ENCODE peak calls at places on chromosomes 1 and 21, in four cellular contexts. Y, S, Z and B are unnamed samples.

GRCh38 chr1:233904979-233905415 is 521 bp downstream of the SLC35F3 start:
- DNase-seq in Z (peak), Y (no peak), S (no peak), B (no peak)

GRCh38 chr21:25170681-25171080 is 436.6 kb downstream of the MRPL39 start:
- DNase-seq in S (no peak), Y (no peak), Z (no peak), B (no peak)

GRCh38 chr1:34192621-34193020 is 15.9 kb downstream of the C1orf94 start:
- DNase-seq in Y (no peak), Z (no peak), S (no peak), B (no peak)

GRCh38 chr21:43609501-43610340 is 49.6 kb downstream of the HSF2BP start:
- DNase-seq in Y (peak), S (no peak), Z (no peak), B (no peak)

GRCh38 chr1:220335668-220336067 is 63.4 kb upstream of the RAB3GAP2 start:
- DNase-seq in Z (peak), Y (no peak), S (no peak), B (no peak)

GRCh38 chr1:29655945-29656866 is 419.9 kb downstream of the PTPRU start:
- DNase-seq in Y (peak), Z (peak), S (peak), B (no peak)

GRCh38 chr1:94858276-94858675 is 38.1 kb downstream of the SLC44A3 start:
- DNase-seq in S (no peak), Y (peak), Z (no peak), B (no peak)

GRCh38 chr1:165531021-165531420 is 12.8 kb upstream of the LRRC52 start:
- DNase-seq in S (no peak), Z (no peak), Y (no peak), B (no peak)

GRCh38 chr1:156676820-156677615 is at the start of gene NES:
- DNase-seq in Z (no peak), S (no peak), Y (peak), B (no peak)

GRCh38 chr1:53729536-53730485 is 9.2 kb downstream of the GLIS1 start:
- DNase-seq in Y (no peak), S (no peak), Z (no peak), B (no peak)

GRCh38 chr1:96845464-96845863 is 123.9 kb downstream of the PTBP2 start:
- DNase-seq in Z (no peak), S (peak), Y (no peak), B (peak)

GRCh38 chr1:23854568-23854967 is 13.5 kb downstream of the FUCA1 start:
- DNase-seq in S (no peak), Y (no peak), Z (no peak), B (no peak)

GRCh38 chr1:224879404-224879803 is 50.1 kb upstream of the DNAH14 start:
- DNase-seq in Z (no peak), Y (peak), S (no peak), B (no peak)

GRCh38 chr1:8371372-8371991 is 53.6 kb downstream of the SLC45A1 start:
- DNase-seq in Z (peak), S (no peak), Y (no peak), B (no peak)

GRCh38 chr1:2042830-2043773 is 7.1 kb upstream of the PRKCZ start:
- DNase-seq in S (no peak), Z (no peak), Y (no peak), B (no peak)

DNA sequence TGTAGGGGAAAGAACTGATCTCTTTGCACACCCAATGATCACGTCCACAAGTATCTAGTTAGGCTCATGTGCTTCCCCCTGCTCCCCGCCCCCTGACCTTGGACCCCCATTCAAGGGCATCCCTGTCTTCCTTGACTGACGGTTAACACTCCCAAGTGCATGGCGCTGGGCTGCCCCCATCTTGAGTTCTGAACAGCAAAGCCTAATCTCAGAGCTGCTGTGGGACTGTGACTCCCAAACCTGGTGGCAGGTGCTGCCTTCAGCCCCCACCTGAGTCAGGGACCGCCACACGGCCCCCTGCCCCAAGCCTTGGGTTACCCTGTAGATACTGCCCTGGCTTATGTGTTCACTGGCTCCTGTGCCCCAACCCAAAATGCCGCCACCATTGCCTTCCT is 925 bp downstream of the TNNI1 start:
- DNase-seq in Z (peak), Y (no peak), S (no peak), B (no peak)
- H3K27ac ChIP-seq in Z (no peak), Y (no peak), S (no peak), B (no peak)

DNA sequence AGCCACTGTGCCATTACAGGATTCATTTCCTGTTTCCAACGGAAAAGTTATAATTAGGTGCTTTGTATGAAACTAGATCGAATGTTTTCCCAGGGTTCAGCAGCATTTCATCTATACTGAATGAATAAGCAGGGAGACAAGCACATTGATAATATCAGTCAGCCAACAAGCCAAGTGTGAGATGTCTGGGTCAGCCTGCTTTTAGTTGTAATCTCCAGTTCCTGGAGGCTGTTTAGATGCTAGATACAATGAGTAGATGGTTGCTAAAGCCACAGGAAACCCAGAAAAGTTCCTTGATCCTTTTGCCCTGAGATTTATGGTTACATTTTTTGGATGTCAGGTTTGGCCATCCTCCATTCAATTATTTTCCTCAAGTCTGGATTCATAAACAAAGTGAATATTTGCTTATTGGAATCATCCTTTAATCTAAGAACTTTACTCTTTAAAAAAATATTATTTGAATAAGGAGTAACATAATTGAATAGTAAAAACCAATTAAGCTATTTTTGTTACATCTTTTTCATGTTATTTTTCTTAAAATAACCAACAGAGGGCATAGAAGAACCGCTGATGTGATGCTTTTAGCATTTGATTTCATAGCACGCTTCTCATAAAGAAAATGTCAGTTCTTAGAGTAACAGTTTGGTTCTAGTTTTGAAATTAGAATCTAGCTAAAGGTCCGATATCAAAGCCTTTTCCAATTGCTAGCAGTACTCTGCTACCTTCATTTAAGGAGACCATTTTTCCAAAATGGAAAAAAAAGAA is 76.6 kb downstream of the HSPA13 start:
- DNase-seq in Y (peak), S (no peak), Z (no peak), B (no peak)
- TF ChIP-seq CTCF in Y (peak), S (peak), Z (no peak), B (no peak)

DNA sequence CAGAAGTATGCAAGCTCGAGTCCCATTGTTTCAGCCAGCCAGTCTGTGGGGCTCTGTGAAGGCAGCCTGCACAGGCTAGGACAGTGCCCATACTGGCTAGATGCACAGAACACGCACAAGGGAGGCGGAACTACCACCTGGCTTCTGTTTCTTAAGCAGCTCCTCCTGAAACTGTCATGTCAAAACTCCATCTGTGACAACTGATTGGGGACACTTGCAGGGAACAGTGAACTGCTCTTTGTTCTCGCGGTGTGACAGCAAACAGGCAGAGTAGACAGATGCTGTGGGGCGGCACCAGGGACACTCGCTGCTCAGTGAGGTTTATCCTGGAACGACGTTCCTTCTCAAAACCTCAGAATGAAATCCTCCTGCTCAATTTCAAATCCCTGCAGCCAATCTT is 73.9 kb downstream of the ERG start:
- DNase-seq in S (no peak), Y (no peak), Z (no peak), B (no peak)
- H3K27ac ChIP-seq in S (no peak), Y (no peak), Z (no peak), B (no peak)

GRCh38 chr1:11061652-11062365 is 2.0 kb upstream of the SRM start:
- DNase-seq in Y (no peak), S (no peak), Z (no peak), B (no peak)
- TF ChIP-seq CTCF in Y (no peak), S (no peak), Z (no peak), B (no peak)

GRCh38 chr1:45789601-45790000 is 13.8 kb upstream of the MAST2 start:
- DNase-seq in S (no peak), Z (no peak), Y (no peak), B (no peak)

GRCh38 chr1:45787905-45788304 is 15.5 kb upstream of the MAST2 start:
- DNase-seq in Z (no peak), Y (no peak), S (no peak), B (no peak)

GRCh38 chr1:45785583-45785982 is 17.8 kb upstream of the MAST2 start:
- DNase-seq in Y (no peak), S (peak), Z (no peak), B (peak)
- H3K27ac ChIP-seq in Y (no peak), S (no peak), Z (no peak), B (no peak)

DNA sequence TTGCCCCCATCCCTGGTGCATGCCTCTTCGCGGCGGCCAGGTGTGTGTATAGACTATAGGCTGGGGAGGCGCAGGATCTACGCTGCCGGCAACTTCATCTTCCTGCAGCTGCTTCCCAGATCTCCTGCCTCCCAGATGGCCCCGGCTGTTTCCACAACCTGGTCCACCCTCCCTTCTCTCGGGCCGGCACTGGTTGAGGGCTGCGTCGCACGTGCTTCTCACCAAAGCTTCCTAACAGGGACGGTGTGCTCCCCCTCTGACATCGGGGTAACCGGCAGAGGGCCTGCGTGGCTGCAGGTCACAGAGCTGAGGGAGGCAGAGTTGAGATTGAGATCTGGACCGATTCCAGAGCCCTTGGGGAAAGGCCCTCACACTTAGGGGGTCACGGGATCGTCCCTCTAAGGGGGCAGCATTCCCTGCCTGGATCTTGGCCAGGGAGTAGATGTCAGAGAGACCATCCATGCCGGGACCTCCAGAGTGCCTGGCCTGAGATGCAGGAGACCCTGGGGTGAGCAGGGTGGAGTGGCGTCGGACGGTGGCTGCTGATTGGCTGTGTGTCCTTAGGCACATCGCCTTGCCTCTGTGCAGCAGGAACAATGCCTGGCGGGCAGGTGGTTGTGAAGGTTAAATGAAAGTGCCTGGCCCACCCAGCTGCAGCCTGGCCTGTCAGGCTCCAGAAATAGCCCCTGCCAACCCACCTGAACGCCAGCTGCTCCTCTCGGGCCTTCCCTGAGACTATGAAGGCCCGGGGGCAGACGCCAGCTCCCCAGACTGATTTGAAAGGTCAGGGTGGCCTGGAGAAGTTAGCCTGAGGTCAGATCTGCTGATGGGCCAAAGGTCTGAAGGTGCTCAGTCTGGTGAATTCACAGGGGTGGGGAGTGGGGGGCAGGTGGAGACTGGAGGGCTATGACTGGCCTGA is 6.1 kb upstream of the MASP2 start:
- DNase-seq in Y (no peak), Z (no peak), S (peak), B (no peak)
- TF ChIP-seq CTCF in Y (no peak), Z (no peak), S (no peak), B (no peak)